ENCODE peak calls at places on chromosomes 11 and 22, in six cellular contexts. One of them, this sample, is unnamed.

GRCh38 chr22:42743501-42743991 is 22.9 kb upstream of the A4GALT start:
- DNase-seq in uterus: peak
- DNase-seq in heart left ventricle: peak
- DNase-seq in mammary epithelial cell: no peak
- DNase-seq in NCI-H345: no peak
- DNase-seq in colonic mucosa: peak
- DNase-seq in this sample: no peak

GRCh38 chr22:26646158-26646557 is 11.2 kb upstream of the MIAT start:
- DNase-seq in uterus: no peak
- DNase-seq in heart left ventricle: no peak
- DNase-seq in mammary epithelial cell: no peak
- DNase-seq in NCI-H345: peak
- DNase-seq in colonic mucosa: no peak
- DNase-seq in this sample: no peak

GRCh38 chr11:112318193-112318592 is 57.5 kb upstream of the PLET1 start:
- DNase-seq in uterus: no peak
- DNase-seq in heart left ventricle: no peak
- DNase-seq in mammary epithelial cell: peak
- DNase-seq in NCI-H345: no peak
- DNase-seq in colonic mucosa: no peak
- DNase-seq in this sample: no peak

GRCh38 chr22:28937206-28938025 is 54.0 kb downstream of the ZNRF3 start:
- DNase-seq in uterus: no peak
- DNase-seq in heart left ventricle: no peak
- DNase-seq in mammary epithelial cell: no peak
- DNase-seq in NCI-H345: no peak
- DNase-seq in colonic mucosa: no peak
- DNase-seq in this sample: no peak

GRCh38 chr11:118003456-118003855 is 17.3 kb downstream of the IL10RA start:
- DNase-seq in uterus: no peak
- DNase-seq in heart left ventricle: no peak
- DNase-seq in mammary epithelial cell: no peak
- DNase-seq in NCI-H345: no peak
- DNase-seq in colonic mucosa: no peak
- DNase-seq in this sample: no peak

GRCh38 chr11:68828155-68828931 is 13.4 kb downstream of the CPT1A start:
- DNase-seq in uterus: no peak
- DNase-seq in heart left ventricle: peak
- DNase-seq in mammary epithelial cell: no peak
- DNase-seq in NCI-H345: no peak
- DNase-seq in colonic mucosa: no peak
- DNase-seq in this sample: peak

GRCh38 chr22:24380220-24381218 is 46.9 kb upstream of the ADORA2A start:
- DNase-seq in uterus: no peak
- DNase-seq in heart left ventricle: no peak
- DNase-seq in mammary epithelial cell: no peak
- DNase-seq in NCI-H345: no peak
- DNase-seq in colonic mucosa: no peak
- DNase-seq in this sample: no peak

GRCh38 chr11:70307176-70307575 is 36.7 kb downstream of the PPFIA1 start:
- DNase-seq in uterus: no peak
- DNase-seq in heart left ventricle: no peak
- DNase-seq in mammary epithelial cell: no peak
- DNase-seq in NCI-H345: no peak
- DNase-seq in colonic mucosa: no peak
- DNase-seq in this sample: no peak

GRCh38 chr11:2587132-2587930 is 112.5 kb downstream of the KCNQ1OT1 start:
- DNase-seq in uterus: no peak
- DNase-seq in heart left ventricle: peak
- DNase-seq in mammary epithelial cell: no peak
- DNase-seq in NCI-H345: no peak
- DNase-seq in colonic mucosa: no peak
- DNase-seq in this sample: peak

GRCh38 chr11:112993808-112994207 is 32.6 kb downstream of the NCAM1 start:
- DNase-seq in uterus: no peak
- DNase-seq in heart left ventricle: no peak
- DNase-seq in mammary epithelial cell: no peak
- DNase-seq in NCI-H345: no peak
- DNase-seq in colonic mucosa: no peak
- DNase-seq in this sample: no peak

GRCh38 chr11:59666969-59667368 is 1.9 kb downstream of the PATL1 start:
- DNase-seq in uterus: no peak
- DNase-seq in heart left ventricle: no peak
- DNase-seq in mammary epithelial cell: no peak
- DNase-seq in NCI-H345: no peak
- DNase-seq in colonic mucosa: no peak
- DNase-seq in this sample: no peak

GRCh38 chr11:128518493-128519207 is 68.7 kb downstream of the ETS1 start:
- DNase-seq in uterus: no peak
- DNase-seq in heart left ventricle: no peak
- DNase-seq in mammary epithelial cell: no peak
- DNase-seq in NCI-H345: peak
- DNase-seq in colonic mucosa: no peak
- DNase-seq in this sample: no peak

GRCh38 chr22:49437956-49438355 is 389.7 kb downstream of the BRD1 start:
- DNase-seq in uterus: no peak
- DNase-seq in heart left ventricle: no peak
- DNase-seq in mammary epithelial cell: no peak
- DNase-seq in NCI-H345: no peak
- DNase-seq in colonic mucosa: no peak
- DNase-seq in this sample: no peak

GRCh38 chr11:61975638-61976419 is 8.4 kb upstream of the FTH1 start:
- DNase-seq in uterus: no peak
- DNase-seq in heart left ventricle: no peak
- DNase-seq in mammary epithelial cell: no peak
- DNase-seq in NCI-H345: no peak
- DNase-seq in colonic mucosa: no peak
- DNase-seq in this sample: no peak

GRCh38 chr22:40374567-40374966 is 4.2 kb downstream of the SGSM3 start:
- DNase-seq in uterus: no peak
- DNase-seq in heart left ventricle: no peak
- DNase-seq in mammary epithelial cell: no peak
- DNase-seq in NCI-H345: no peak
- DNase-seq in colonic mucosa: no peak
- DNase-seq in this sample: no peak

GRCh38 chr11:96200243-96200642 is 142.8 kb downstream of the MAML2 start:
- DNase-seq in uterus: no peak
- DNase-seq in heart left ventricle: no peak
- DNase-seq in mammary epithelial cell: no peak
- DNase-seq in NCI-H345: no peak
- DNase-seq in colonic mucosa: no peak
- DNase-seq in this sample: no peak

GRCh38 chr11:26227311-26227710 is 104.6 kb upstream of the ANO3 start:
- DNase-seq in uterus: no peak
- DNase-seq in heart left ventricle: no peak
- DNase-seq in mammary epithelial cell: peak
- DNase-seq in NCI-H345: peak
- DNase-seq in colonic mucosa: no peak
- DNase-seq in this sample: no peak

GRCh38 chr22:50696799-50697561 is 24.4 kb downstream of the SHANK3 start:
- DNase-seq in uterus: no peak
- DNase-seq in heart left ventricle: peak
- DNase-seq in mammary epithelial cell: peak
- DNase-seq in NCI-H345: peak
- DNase-seq in colonic mucosa: no peak
- DNase-seq in this sample: no peak

GRCh38 chr11:57635236-57635635 is 14.5 kb downstream of the YPEL4 start:
- DNase-seq in uterus: no peak
- DNase-seq in heart left ventricle: no peak
- DNase-seq in mammary epithelial cell: no peak
- DNase-seq in NCI-H345: no peak
- DNase-seq in colonic mucosa: no peak
- DNase-seq in this sample: no peak

GRCh38 chr22:30408388-30409101 is 11.7 kb downstream of the SEC14L2 start:
- DNase-seq in uterus: no peak
- DNase-seq in heart left ventricle: no peak
- DNase-seq in mammary epithelial cell: peak
- DNase-seq in NCI-H345: no peak
- DNase-seq in colonic mucosa: no peak
- DNase-seq in this sample: no peak

GRCh38 chr11:102047305-102047924 is at the start of gene CFAP300:
- DNase-seq in uterus: peak
- DNase-seq in heart left ventricle: peak
- DNase-seq in mammary epithelial cell: peak
- DNase-seq in NCI-H345: peak
- DNase-seq in colonic mucosa: peak
- DNase-seq in this sample: peak

GRCh38 chr22:33940741-33941140 is 20.5 kb upstream of the LARGE1 start:
- DNase-seq in uterus: no peak
- DNase-seq in heart left ventricle: no peak
- DNase-seq in mammary epithelial cell: no peak
- DNase-seq in NCI-H345: no peak
- DNase-seq in colonic mucosa: no peak
- DNase-seq in this sample: no peak

GRCh38 chr11:64409707-64410395 is 50.9 kb downstream of the RPS6KA4 start:
- DNase-seq in uterus: peak
- DNase-seq in heart left ventricle: no peak
- DNase-seq in mammary epithelial cell: no peak
- DNase-seq in NCI-H345: no peak
- DNase-seq in colonic mucosa: no peak
- DNase-seq in this sample: no peak

GRCh38 chr22:22669093-22669492 is 24.7 kb downstream of the GGTLC2 start:
- DNase-seq in uterus: no peak
- DNase-seq in heart left ventricle: no peak
- DNase-seq in mammary epithelial cell: no peak
- DNase-seq in NCI-H345: no peak
- DNase-seq in colonic mucosa: no peak
- DNase-seq in this sample: no peak

GRCh38 chr11:66341502-66342126 is 3.3 kb downstream of the BRMS1 start:
- DNase-seq in uterus: no peak
- DNase-seq in heart left ventricle: peak
- DNase-seq in mammary epithelial cell: no peak
- DNase-seq in NCI-H345: no peak
- DNase-seq in colonic mucosa: no peak
- DNase-seq in this sample: no peak

This sample was measured in stomach.